ENCODE peak calls at places on chromosomes 4 and X, in ten cellular contexts. G, J, Q, X, D, V, E, Z, U and F are unnamed samples.

GRCh38 chrX:41759817-41760216 is 35.8 kb downstream of the GPR82 start:
- DNase-seq in X (no peak), Z (no peak), D (no peak), V (no peak), E (no peak), U (no peak), G (no peak), J (no peak), Q (peak), F (no peak)

GRCh38 chr4:3465698-3466671 is 2.9 kb downstream of the DOK7 start:
- DNase-seq in D (no peak), Q (no peak), J (peak), G (no peak), X (peak), U (no peak), V (no peak), Z (no peak), E (no peak), F (no peak)

GRCh38 chr4:73599182-73599581 is 21.1 kb downstream of the RASSF6 start:
- DNase-seq in Q (peak), J (no peak), G (peak), X (peak), U (no peak), V (no peak), E (no peak), D (no peak), Z (no peak), F (no peak)

GRCh38 chrX:23937100-23937499 is 29.3 kb downstream of the CXorf58 start:
- DNase-seq in D (no peak), Q (no peak), U (no peak), J (no peak), Z (no peak), G (no peak), X (peak), V (no peak), E (no peak), F (no peak)

GRCh38 chr4:144562019-144562740 is 83.8 kb upstream of the HHIP start:
- DNase-seq in J (no peak), D (no peak), U (peak), X (peak), Z (no peak), G (peak), E (no peak), V (no peak), Q (no peak), F (no peak)

GRCh38 chr4:154626793-154627484 is 14.5 kb upstream of the FGG start:
- DNase-seq in Q (peak), E (peak), V (no peak), J (peak), G (peak), X (peak), D (peak), U (peak), Z (peak), F (no peak)

GRCh38 chr4:168480991-168481588 is 798 bp upstream of the DDX60L start:
- DNase-seq in V (no peak), D (peak), G (peak), U (no peak), Z (peak), Q (peak), E (no peak), J (no peak), X (no peak), F (no peak)

GRCh38 chr4:106502106-106502699 is 133.6 kb upstream of the GIMD1 start:
- DNase-seq in G (peak), J (peak), D (peak), U (peak), X (peak), E (peak), V (no peak), Q (peak), Z (no peak), F (no peak)

GRCh38 chr4:8165374-8165896 is 6.8 kb upstream of the ABLIM2 start:
- DNase-seq in X (no peak), E (no peak), D (no peak), G (no peak), Z (no peak), U (no peak), Q (no peak), J (no peak), V (no peak), F (no peak)

GRCh38 chr4:124265701-124266100 is 446.8 kb downstream of the ANKRD50 start:
- DNase-seq in Q (peak), Z (no peak), J (no peak), D (no peak), G (no peak), X (no peak), V (no peak), U (no peak), E (no peak), F (no peak)

GRCh38 chr4:68447201-68447600 is at the start of gene TMPRSS11E:
- DNase-seq in G (no peak), X (no peak), Z (no peak), J (no peak), D (no peak), Q (no peak), U (no peak), V (no peak), E (no peak), F (no peak)

GRCh38 chr4:144647095-144647959 is 1.4 kb downstream of the HHIP start:
- DNase-seq in X (peak), Q (peak), U (no peak), Z (no peak), J (no peak), E (no peak), V (no peak), G (peak), D (no peak), F (no peak)

GRCh38 chrX:10516781-10517322 is 103.5 kb downstream of the MID1 start:
- DNase-seq in X (no peak), E (no peak), V (no peak), G (no peak), U (no peak), J (no peak), Q (no peak), Z (no peak), D (no peak), F (no peak)

GRCh38 chrX:20665441-20665840 is 398.7 kb upstream of the RPS6KA3 start:
- DNase-seq in J (no peak), E (no peak), V (no peak), X (no peak), U (no peak), Q (no peak), Z (no peak), D (no peak), G (no peak), F (no peak)

GRCh38 chr4:89285735-89286134 is 21.9 kb downstream of the GPRIN3 start:
- DNase-seq in E (no peak), G (no peak), Z (no peak), U (no peak), J (no peak), D (no peak), X (no peak), V (no peak), Q (no peak), F (no peak)

GRCh38 chrX:118780509-118780908 is 43.1 kb upstream of the ZCCHC12 start:
- DNase-seq in V (no peak), D (no peak), U (no peak), Q (no peak), J (no peak), Z (no peak), X (no peak), E (no peak), G (no peak), F (no peak)

GRCh38 chrX:77962068-77962902 is 7.2 kb downstream of the PGAM4 start:
- DNase-seq in Z (no peak), G (no peak), U (no peak), D (no peak), Q (peak), V (no peak), J (no peak), X (no peak), E (no peak), F (no peak)

GRCh38 chr4:183636923-183637322 is 22.1 kb downstream of the RWDD4 start:
- DNase-seq in Z (no peak), J (no peak), V (no peak), Q (peak), E (no peak), X (no peak), G (peak), D (no peak), U (no peak), F (no peak)

GRCh38 chrX:150507251-150507856 is 61.1 kb upstream of the MTM1 start:
- DNase-seq in X (peak), E (no peak), Q (peak), Z (no peak), G (peak), V (no peak), U (no peak), D (no peak), J (no peak), F (no peak)

GRCh38 chr4:48831532-48832015 is 686 bp downstream of the OCIAD1 start:
- DNase-seq in U (no peak), Q (no peak), D (no peak), Z (no peak), G (no peak), V (no peak), X (no peak), J (no peak), E (no peak), F (no peak)

GRCh38 chrX:115624916-115625315 is 63.9 kb downstream of the PLS3 start:
- DNase-seq in J (no peak), E (no peak), Q (no peak), U (no peak), Z (no peak), X (no peak), G (no peak), D (no peak), V (no peak), F (no peak)

GRCh38 chrX:40299502-40300118 is 201.9 kb upstream of the BCOR start:
- DNase-seq in J (no peak), G (no peak), V (no peak), U (no peak), Q (no peak), X (no peak), D (no peak), E (no peak), Z (no peak), F (no peak)

GRCh38 chrX:36974896-36975295 is 33.3 kb upstream of the FAM47C start:
- DNase-seq in Z (no peak), J (no peak), G (no peak), X (no peak), E (no peak), Q (no peak), U (no peak), D (no peak), V (no peak), F (no peak)

GRCh38 chr4:155079866-155080265 is 128.6 kb upstream of the NPY2R start:
- DNase-seq in X (no peak), D (no peak), U (no peak), E (no peak), G (no peak), Z (no peak), J (no peak), V (no peak), Q (peak), F (no peak)

GRCh38 chr4:23932186-23932585 is 42.3 kb upstream of the PPARGC1A start:
- DNase-seq in J (no peak), Q (no peak), D (no peak), E (no peak), Z (no peak), G (no peak), U (no peak), X (no peak), V (no peak), F (no peak)

GRCh38 chr4:23934915-23935314 is 45.1 kb upstream of the PPARGC1A start:
- DNase-seq in Z (no peak), U (peak), V (peak), G (peak), Q (peak), J (peak), X (peak), E (peak), D (peak), F (no peak)

GRCh38 chr4:23931489-23931830 is 41.6 kb upstream of the PPARGC1A start:
- DNase-seq in Q (no peak), X (no peak), G (no peak), U (no peak), D (no peak), V (no peak), E (no peak), J (no peak), Z (no peak), F (no peak)

GRCh38 chr4:23934223-23934622 is 44.4 kb upstream of the PPARGC1A start:
- DNase-seq in Z (no peak), U (no peak), J (no peak), G (no peak), D (no peak), X (peak), Q (no peak), E (no peak), V (no peak), F (no peak)

DNA sequence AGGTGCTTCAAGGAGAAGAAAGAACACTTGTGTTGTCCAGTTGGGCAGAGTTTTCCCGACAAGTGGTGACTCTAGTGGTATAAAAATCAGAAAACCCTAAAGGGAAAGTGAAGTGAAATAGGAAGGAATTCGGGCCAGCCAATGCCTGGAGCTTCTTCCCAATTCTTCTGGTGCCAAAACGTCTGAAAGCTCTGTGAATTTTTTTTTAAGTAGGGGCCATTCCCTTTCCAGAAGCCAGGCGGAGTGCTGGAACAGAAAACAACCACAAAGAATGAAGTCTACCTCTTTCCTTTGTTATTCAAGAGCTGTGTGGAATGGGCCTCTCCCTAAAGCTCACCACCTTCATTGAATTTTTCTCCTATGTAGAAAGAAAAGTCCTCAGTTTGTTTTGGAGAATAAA is 43.1 kb upstream of the PPARGC1A start:
- DNase-seq in J (no peak), X (peak), V (no peak), U (no peak), D (no peak), Z (no peak), Q (peak), G (no peak), E (no peak), F (no peak)
- TF ChIP-seq CTCF in J (no peak), X (peak), V (peak), U (peak), D (peak), Z (no peak), Q (peak), G (no peak), E (peak), F (no peak)

GRCh38 chrX:49192722-49193328 is 6.7 kb upstream of the PRICKLE3 start:
- DNase-seq in J (no peak), D (no peak), U (no peak), X (peak), V (no peak), Z (no peak), Q (peak), E (no peak), G (peak), F (no peak)
- TF ChIP-seq CTCF in J (peak), D (no peak), U (peak), X (peak), V (peak), Z (peak), Q (peak), E (peak), G (peak), F (peak)

GRCh38 chr4:1318488-1319213 is 28.4 kb upstream of the UVSSA start:
- DNase-seq in U (no peak), Z (no peak), Q (no peak), G (no peak), X (peak), E (peak), D (no peak), V (no peak), J (no peak), F (no peak)
- TF ChIP-seq CTCF in U (no peak), Z (peak), Q (no peak), G (no peak), X (peak), E (peak), D (no peak), V (peak), J (peak), F (peak)

DNA sequence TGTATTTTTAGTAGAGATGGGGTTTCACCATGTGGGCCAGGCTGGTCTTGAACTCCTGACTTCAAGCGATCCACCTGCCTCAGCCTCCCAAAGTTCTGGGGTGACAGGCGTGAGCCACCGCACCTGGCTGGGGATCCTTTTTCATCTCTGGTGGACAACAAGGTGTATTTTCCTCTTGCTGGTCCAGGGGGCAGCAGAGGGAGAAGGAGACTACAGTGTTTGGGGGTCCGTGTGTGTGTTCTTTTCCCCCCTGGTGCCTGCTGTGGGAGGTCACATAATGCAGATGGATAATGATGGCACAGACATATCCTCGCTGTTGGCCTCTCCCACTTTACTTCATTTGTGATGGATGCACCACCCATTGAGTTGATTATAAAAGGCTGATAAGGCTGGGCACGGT is 39.0 kb upstream of the CD99 start:
- DNase-seq in V (no peak), Q (no peak), D (no peak), Z (no peak), G (no peak), X (peak), U (no peak), J (no peak), E (no peak), F (no peak)
- TF ChIP-seq CTCF in V (no peak), Q (no peak), D (no peak), Z (no peak), G (no peak), X (peak), U (no peak), J (no peak), E (no peak), F (no peak)

GRCh38 chr4:87054900-87055299 is 120.1 kb downstream of the AFF1 start:
- DNase-seq in X (no peak), Q (no peak), E (no peak), D (no peak), V (no peak), G (no peak), Z (no peak), J (no peak), U (no peak), F (no peak)
- TF ChIP-seq CTCF in X (peak), Q (no peak), E (no peak), D (no peak), V (no peak), G (no peak), Z (no peak), J (no peak), U (no peak), F (no peak)

GRCh38 chrX:85544609-85545008 is 165.1 kb upstream of the POF1B start:
- DNase-seq in U (no peak), Q (no peak), G (no peak), Z (no peak), J (no peak), D (no peak), V (no peak), X (no peak), E (no peak), F (no peak)
- TF ChIP-seq CTCF in U (peak), Q (no peak), G (peak), Z (peak), J (peak), D (peak), V (peak), X (peak), E (peak), F (no peak)